ENCODE peak calls at places on chromosomes 3 and 15, in nine cellular contexts. J is heart right ventricle, I is psoas muscle, K is stomach, X is pancreas, G is ovary, Z is cardiac muscle cell, U is body of pancreas, Y is upper lobe of left lung. W is an unnamed sample.
A peak's percentile ranks its signal among the peaks of the same experiment; 100 is the strongest.

GRCh38 chr3:197428117-197428761 is 127.5 kb downstream of the BDH1 start:
- DNase-seq in X (no peak), I (peak; percentile 60), K (peak; percentile 65), G (no peak), U (no peak), Y (no peak), Z (peak; percentile 52), J (peak; percentile 45), W (no peak)

GRCh38 chr15:93929375-93930094 is 301.8 kb upstream of the MCTP2 start:
- DNase-seq in X (no peak), I (peak; percentile 67), Z (peak; percentile 54), Y (no peak), U (peak; percentile 15), G (peak; percentile 16), J (no peak), K (no peak), W (no peak)

GRCh38 chr15:91445701-91446100 is 345.6 kb downstream of the SV2B start:
- DNase-seq in Y (no peak), G (no peak), J (no peak), Z (no peak), U (no peak), K (no peak), X (no peak), I (no peak), W (no peak)

GRCh38 chr3:125087768-125088391 is 32.1 kb upstream of the HEG1 start:
- DNase-seq in Y (no peak), J (no peak), I (no peak), U (no peak), X (no peak), G (no peak), K (no peak), Z (peak; percentile 53), W (no peak)

GRCh38 chr3:99499235-99499798 is 139.1 kb upstream of the COL8A1 start:
- DNase-seq in J (no peak), G (peak; percentile 35), K (peak; percentile 27), I (no peak), U (no peak), Y (peak; percentile 29), X (no peak), Z (peak; percentile 81), W (no peak)

GRCh38 chr3:53328750-53329149 is 18.6 kb downstream of the DCP1A start:
- DNase-seq in G (no peak), J (no peak), U (no peak), X (no peak), I (no peak), Y (no peak), K (no peak), Z (peak; percentile 79), W (no peak)

GRCh38 chr15:78734441-78735064 is 76.7 kb downstream of the ADAMTS7 start:
- DNase-seq in J (no peak), Z (no peak), I (no peak), U (no peak), K (no peak), Y (no peak), G (no peak), X (no peak), W (no peak)

GRCh38 chr15:101024111-101024695 is 105.0 kb downstream of the LRRK1 start:
- DNase-seq in G (peak; percentile 45), K (peak; percentile 23), U (no peak), Y (no peak), X (peak; percentile 43), Z (peak; percentile 82), J (no peak), I (no peak), W (no peak)

GRCh38 chr15:75666823-75667501 is 19.2 kb downstream of the SNX33 start:
- DNase-seq in Y (peak; percentile 85), K (peak; percentile 65), Z (peak; percentile 97), I (peak; percentile 81), U (peak; percentile 67), G (no peak), X (no peak), J (peak; percentile 42), W (no peak)

GRCh38 chr3:196502775-196503181 is 790 bp downstream of the RNF168 start:
- DNase-seq in J (peak; percentile 39), U (peak; percentile 61), I (peak; percentile 65), Z (peak; percentile 89), X (peak; percentile 62), K (peak; percentile 46), G (peak; percentile 62), Y (peak; percentile 38), W (peak; percentile 44)

GRCh38 chr3:182717216-182717615 is 76.1 kb upstream of the ATP11B start:
- DNase-seq in G (no peak), U (no peak), I (no peak), X (no peak), K (no peak), Y (no peak), Z (no peak), J (no peak), W (no peak)

GRCh38 chr3:126314305-126315082 is 42.7 kb downstream of the KLF15 start:
- DNase-seq in X (no peak), J (no peak), Y (no peak), G (peak; percentile 64), I (no peak), U (no peak), Z (peak; percentile 39), K (no peak), W (no peak)

GRCh38 chr15:99603828-99604227 is 38.0 kb downstream of the MEF2A start:
- DNase-seq in J (no peak), Z (no peak), K (no peak), U (no peak), X (no peak), I (no peak), G (no peak), Y (no peak), W (no peak)

GRCh38 chr15:59247364-59247763 is 40.7 kb downstream of the LDHAL6B start:
- DNase-seq in X (no peak), Z (peak; percentile 87), G (no peak), I (peak; percentile 54), Y (peak; percentile 67), J (no peak), U (peak; percentile 63), K (peak; percentile 61), W (no peak)

GRCh38 chr3:161700998-161701397 is 204.4 kb downstream of the OTOL1 start:
- DNase-seq in Z (no peak), X (no peak), K (no peak), J (no peak), I (no peak), Y (no peak), U (no peak), G (no peak), W (no peak)
- TF ChIP-seq CTCF in Z (no peak), X (no peak), K (no peak), J (no peak), I (no peak), Y (no peak), U (no peak), G (no peak), W (no peak)

GRCh38 chr3:150744041-150745026 is 18.6 kb downstream of the SIAH2 start:
- DNase-seq in K (no peak), J (no peak), U (no peak), I (no peak), G (no peak), X (no peak), Y (no peak), Z (no peak), W (no peak)
- H3K27ac ChIP-seq in K (no peak overlapping the region), J (peak overlapping the region; percentile 14), U (peak overlapping the region; percentile 37), I (no peak overlapping the region), G (no peak overlapping the region), X (no peak overlapping the region), Y (no peak overlapping the region), Z (peak overlapping the region; percentile 7), W (no peak overlapping the region)

GRCh38 chr15:71548317-71548908 is 261.9 kb upstream of the NR2E3 start:
- DNase-seq in X (no peak), I (no peak), Z (no peak), G (no peak), U (no peak), Y (no peak), K (no peak), J (no peak), W (no peak)

GRCh38 chr15:71545923-71546322 is 264.4 kb upstream of the NR2E3 start:
- DNase-seq in Z (no peak), J (no peak), K (no peak), G (no peak), I (no peak), U (no peak), X (no peak), Y (no peak), W (no peak)

GRCh38 chr15:71545223-71545760 is 265.1 kb upstream of the NR2E3 start:
- DNase-seq in X (no peak), I (no peak), G (no peak), K (no peak), Y (no peak), Z (no peak), J (no peak), U (no peak), W (no peak)

GRCh38 chr15:71549100-71549499 is 261.3 kb upstream of the NR2E3 start:
- DNase-seq in G (no peak), Y (no peak), U (no peak), X (no peak), K (no peak), I (no peak), J (no peak), Z (no peak), W (no peak)

DNA sequence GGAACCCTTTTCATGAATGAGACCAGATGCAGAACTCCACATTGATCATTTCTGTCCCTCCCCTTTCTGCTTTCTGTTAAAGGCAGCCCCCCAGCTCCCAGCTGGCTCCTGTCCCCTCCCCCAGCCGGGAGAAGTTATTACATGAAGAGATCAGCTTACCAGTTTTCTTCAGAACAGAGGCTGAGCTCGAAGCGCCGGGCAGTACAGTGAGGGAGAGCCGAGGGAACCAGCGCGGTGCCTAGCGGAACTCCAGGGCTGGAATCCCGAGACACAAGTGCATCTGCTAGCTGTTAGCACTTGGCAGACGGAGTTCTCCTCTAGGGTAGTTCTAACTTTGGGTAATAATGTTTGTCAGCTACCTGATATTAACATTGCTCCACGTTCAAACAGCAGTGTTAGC is 263.3 kb upstream of the NR2E3 start:
- DNase-seq in K (peak; percentile 47), I (no peak), U (no peak), J (peak; percentile 42), G (no peak), X (no peak), Z (peak; percentile 8), Y (no peak), W (no peak)
- H3K27me3 ChIP-seq in K (no peaks in the 10 kb centered on the region), I (no peaks in the 10 kb centered on the region), U (no peaks in the 10 kb centered on the region), J (no peaks in the 10 kb centered on the region), G (no peaks in the 10 kb centered on the region), X (no peaks in the 10 kb centered on the region), Z (no peaks in the 10 kb centered on the region), Y (no peaks in the 10 kb centered on the region), W (no peaks in the 10 kb centered on the region)

GRCh38 chr3:147417896-147418295 is 8.7 kb downstream of the ZIC1 start:
- DNase-seq in I (no peak), Y (no peak), Z (no peak), J (no peak), K (no peak), G (no peak), U (no peak), X (no peak), W (no peak)

GRCh38 chr3:147413712-147414325 is 4.7 kb downstream of the ZIC1 start:
- DNase-seq in J (no peak), Y (no peak), I (no peak), X (no peak), G (no peak), U (no peak), Z (no peak), K (no peak), W (no peak)

GRCh38 chr3:147414369-147415135 is 5.4 kb downstream of the ZIC1 start:
- DNase-seq in Z (no peak), G (no peak), I (no peak), Y (no peak), U (no peak), K (no peak), X (no peak), J (no peak), W (no peak)

GRCh38 chr3:147415337-147415736 is 6.2 kb downstream of the ZIC1 start:
- DNase-seq in G (no peak), Z (no peak), J (no peak), I (no peak), X (no peak), Y (no peak), U (no peak), K (no peak), W (no peak)

GRCh38 chr3:147415819-147416218 is 6.7 kb downstream of the ZIC1 start:
- DNase-seq in Z (no peak), G (no peak), K (no peak), J (no peak), I (no peak), Y (no peak), U (no peak), X (no peak), W (no peak)
- TF ChIP-seq CTCF in Z (no peak), G (no peak), K (no peak), J (no peak), I (no peak), Y (no peak), U (no peak), X (no peak), W (no peak)